ENCODE peak calls at places on chromosomes 7 and 10, in eight cellular contexts. One of them, this sample, is unnamed.
A peak's percentile ranks its signal among the peaks of the same experiment; 100 is the strongest.

GRCh38 chr7:110914263-110914662 is 176.7 kb upstream of the LRRN3 start:
- DNase-seq in HCT116: no peak
- DNase-seq in NCI-H1436: no peak
- DNase-seq in amygdala: no peak
- DNase-seq in T-helper 2 cell: no peak
- DNase-seq in AG08395: no peak
- DNase-seq in NCI-H1694: no peak
- DNase-seq in Caki2: no peak
- DNase-seq in this sample: no peak

GRCh38 chr7:23106491-23106800 is 861 bp downstream of the KLHL7 start:
- DNase-seq in HCT116: no peak
- DNase-seq in NCI-H1436: peak; percentile 32
- DNase-seq in amygdala: peak; percentile 38
- DNase-seq in T-helper 2 cell: no peak
- DNase-seq in AG08395: peak; percentile 8
- DNase-seq in NCI-H1694: peak; percentile 28
- DNase-seq in Caki2: no peak
- DNase-seq in this sample: no peak

GRCh38 chr10:132886211-132887099 is 55.9 kb downstream of the CFAP46 start:
- DNase-seq in HCT116: no peak
- DNase-seq in NCI-H1436: peak; percentile 5
- DNase-seq in amygdala: no peak
- DNase-seq in T-helper 2 cell: no peak
- DNase-seq in AG08395: no peak
- DNase-seq in NCI-H1694: no peak
- DNase-seq in Caki2: no peak
- DNase-seq in this sample: no peak

GRCh38 chr10:3119796-3120459 is 52.6 kb downstream of the PFKP start:
- DNase-seq in HCT116: no peak
- DNase-seq in NCI-H1436: no peak
- DNase-seq in amygdala: no peak
- DNase-seq in T-helper 2 cell: no peak
- DNase-seq in AG08395: peak; percentile 57
- DNase-seq in NCI-H1694: no peak
- DNase-seq in Caki2: no peak
- DNase-seq in this sample: no peak

GRCh38 chr7:41858196-41858595 is 155.3 kb upstream of the INHBA start:
- DNase-seq in HCT116: no peak
- DNase-seq in NCI-H1436: no peak
- DNase-seq in amygdala: no peak
- DNase-seq in T-helper 2 cell: no peak
- DNase-seq in AG08395: no peak
- DNase-seq in NCI-H1694: no peak
- DNase-seq in Caki2: no peak
- DNase-seq in this sample: no peak

GRCh38 chr7:121020652-121021051 is 32.1 kb downstream of the CPED1 start:
- DNase-seq in HCT116: no peak
- DNase-seq in NCI-H1436: no peak
- DNase-seq in amygdala: no peak
- DNase-seq in T-helper 2 cell: no peak
- DNase-seq in AG08395: peak; percentile 56
- DNase-seq in NCI-H1694: no peak
- DNase-seq in Caki2: no peak
- DNase-seq in this sample: no peak

GRCh38 chr10:16594106-16594505 is 72.4 kb upstream of the C1QL3 start:
- DNase-seq in HCT116: no peak
- DNase-seq in NCI-H1436: no peak
- DNase-seq in amygdala: peak; percentile 14
- DNase-seq in T-helper 2 cell: no peak
- DNase-seq in AG08395: no peak
- DNase-seq in NCI-H1694: no peak
- DNase-seq in Caki2: no peak
- DNase-seq in this sample: no peak

GRCh38 chr7:47873767-47874166 is 74.5 kb downstream of the PKD1L1 start:
- DNase-seq in HCT116: no peak
- DNase-seq in NCI-H1436: no peak
- DNase-seq in amygdala: no peak
- DNase-seq in T-helper 2 cell: no peak
- DNase-seq in AG08395: peak; percentile 63
- DNase-seq in NCI-H1694: no peak
- DNase-seq in Caki2: peak; percentile 17
- DNase-seq in this sample: no peak

GRCh38 chr10:70514591-70514990 is 36.0 kb downstream of the PALD1 start:
- DNase-seq in HCT116: no peak
- DNase-seq in NCI-H1436: no peak
- DNase-seq in amygdala: no peak
- DNase-seq in T-helper 2 cell: no peak
- DNase-seq in AG08395: no peak
- DNase-seq in NCI-H1694: no peak
- DNase-seq in Caki2: no peak
- DNase-seq in this sample: no peak

GRCh38 chr10:100653957-100654834 is 91.2 kb upstream of the PAX2 start:
- DNase-seq in HCT116: no peak
- DNase-seq in NCI-H1436: no peak
- DNase-seq in amygdala: no peak
- DNase-seq in T-helper 2 cell: no peak
- DNase-seq in AG08395: peak; percentile 20
- DNase-seq in NCI-H1694: peak; percentile 19
- DNase-seq in Caki2: no peak
- DNase-seq in this sample: no peak

GRCh38 chr10:78255796-78256638 is 222.4 kb downstream of the RPS24 start:
- DNase-seq in HCT116: peak; percentile 82
- DNase-seq in NCI-H1436: no peak
- DNase-seq in amygdala: no peak
- DNase-seq in T-helper 2 cell: no peak
- DNase-seq in AG08395: peak; percentile 95
- DNase-seq in NCI-H1694: no peak
- DNase-seq in Caki2: peak; percentile 81
- DNase-seq in this sample: peak; percentile 95

GRCh38 chr10:101319241-101319915 is 34.6 kb upstream of the BTRC start:
- DNase-seq in HCT116: no peak
- DNase-seq in NCI-H1436: peak; percentile 28
- DNase-seq in amygdala: no peak
- DNase-seq in T-helper 2 cell: no peak
- DNase-seq in AG08395: no peak
- DNase-seq in NCI-H1694: no peak
- DNase-seq in Caki2: no peak
- DNase-seq in this sample: no peak

GRCh38 chr10:11810313-11810766 is 12.8 kb upstream of the PROSER2 start:
- DNase-seq in HCT116: no peak
- DNase-seq in NCI-H1436: no peak
- DNase-seq in amygdala: no peak
- DNase-seq in T-helper 2 cell: no peak
- DNase-seq in AG08395: no peak
- DNase-seq in NCI-H1694: no peak
- DNase-seq in Caki2: peak; percentile 65
- DNase-seq in this sample: no peak

GRCh38 chr10:130963052-130963393 is 348.5 kb downstream of the TCERG1L start:
- DNase-seq in HCT116: no peak
- DNase-seq in NCI-H1436: no peak
- DNase-seq in amygdala: no peak
- DNase-seq in T-helper 2 cell: no peak
- DNase-seq in AG08395: no peak
- DNase-seq in NCI-H1694: no peak
- DNase-seq in Caki2: no peak
- DNase-seq in this sample: no peak

GRCh38 chr10:30747633-30748032 is 118.1 kb upstream of the LYZL2 start:
- DNase-seq in HCT116: no peak
- DNase-seq in NCI-H1436: no peak
- DNase-seq in amygdala: no peak
- DNase-seq in T-helper 2 cell: no peak
- DNase-seq in AG08395: peak; percentile 65
- DNase-seq in NCI-H1694: no peak
- DNase-seq in Caki2: no peak
- DNase-seq in this sample: no peak

GRCh38 chr10:34031410-34031809 is 696.9 kb upstream of the NRP1 start:
- DNase-seq in HCT116: no peak
- DNase-seq in NCI-H1436: no peak
- DNase-seq in amygdala: no peak
- DNase-seq in T-helper 2 cell: no peak
- DNase-seq in AG08395: peak; percentile 81
- DNase-seq in NCI-H1694: no peak
- DNase-seq in Caki2: no peak
- DNase-seq in this sample: no peak